ENCODE peak calls at places on chromosome 7, in four cellular contexts. T is nucleus accumbens; K is CD8-positive, alpha-beta T cell; S is upper lobe of right lung. P is an unnamed sample.

GRCh38 chr7:24828871-24829661 is 71.8 kb upstream of the GSDME start:
- DNase-seq in T (peak), K (no peak), S (no peak), P (no peak)

GRCh38 chr7:124781418-124781817 is 15.8 kb upstream of the GPR37 start:
- DNase-seq in T (no peak), K (no peak), S (no peak), P (no peak)

GRCh38 chr7:150329331-150330106 is 6.2 kb upstream of the ACTR3C start:
- DNase-seq in T (no peak), K (no peak), S (no peak), P (peak)

GRCh38 chr7:143013473-143013872 is 13.5 kb downstream of the OR9A2 start:
- DNase-seq in T (no peak), K (no peak), S (no peak), P (no peak)

GRCh38 chr7:90680496-90680895 is 84.4 kb downstream of the CDK14 start:
- DNase-seq in T (no peak), K (no peak), S (no peak), P (no peak)

GRCh38 chr7:31066516-31067130 is 14.5 kb downstream of the ADCYAP1R1 start:
- DNase-seq in T (no peak), K (no peak), S (peak), P (no peak)

GRCh38 chr7:45117582-45117981 is 6.1 kb upstream of the TBRG4 start:
- DNase-seq in T (no peak), K (no peak), S (no peak), P (no peak)

GRCh38 chr7:134444961-134445315 is 14.0 kb downstream of the AKR1B1 start:
- DNase-seq in T (no peak), K (no peak), S (no peak), P (no peak)

GRCh38 chr7:37112882-37113281 is 335.8 kb downstream of the ELMO1 start:
- DNase-seq in T (no peak), K (no peak), S (no peak), P (no peak)

GRCh38 chr7:136036336-136036735 is 59.2 kb upstream of the MTPN start:
- DNase-seq in T (no peak), K (no peak), S (no peak), P (no peak)

GRCh38 chr7:43198599-43199090 is 86.2 kb downstream of the HECW1 start:
- DNase-seq in T (no peak), K (no peak), S (no peak), P (no peak)

GRCh38 chr7:64849250-64849923 is 53.7 kb upstream of the ZNF273 start:
- DNase-seq in T (peak), K (no peak), S (no peak), P (peak)

GRCh38 chr7:25979605-25980004 is 172.4 kb upstream of the NFE2L3 start:
- DNase-seq in T (no peak), K (no peak), S (no peak), P (no peak)

GRCh38 chr7:134353411-134353810 is 36.7 kb upstream of the SLC35B4 start:
- DNase-seq in T (no peak), K (no peak), S (no peak), P (no peak)

P was measured in head of caudate nucleus.